ENCODE peak calls at places on chromosomes 4 and X, in eight cellular contexts. One of them, this sample, is unnamed.

GRCh38 chrX:40300286-40300890 is 202.6 kb upstream of the BCOR start:
- DNase-seq in C1 segment of cervical spinal cord: no peak
- DNase-seq in H4: no peak
- DNase-seq in left kidney: peak
- DNase-seq in NCI-H1092: no peak
- DNase-seq in Caco-2: peak
- DNase-seq in mesenchymal stem cell: no peak
- DNase-seq in activated gamma-delta T cell: no peak
- DNase-seq in this sample: no peak

GRCh38 chrX:101764538-101764937 is 104.9 kb upstream of the ARMCX2 start:
- DNase-seq in C1 segment of cervical spinal cord: no peak
- DNase-seq in H4: peak
- DNase-seq in left kidney: no peak
- DNase-seq in NCI-H1092: no peak
- DNase-seq in Caco-2: no peak
- DNase-seq in mesenchymal stem cell: peak
- DNase-seq in activated gamma-delta T cell: no peak
- DNase-seq in this sample: no peak

GRCh38 chr4:174244441-174244840 is 39.0 kb downstream of the FBXO8 start:
- DNase-seq in C1 segment of cervical spinal cord: no peak
- DNase-seq in H4: no peak
- DNase-seq in left kidney: no peak
- DNase-seq in NCI-H1092: no peak
- DNase-seq in Caco-2: no peak
- DNase-seq in mesenchymal stem cell: no peak
- DNase-seq in activated gamma-delta T cell: no peak
- DNase-seq in this sample: no peak

GRCh38 chr4:125750827-125751466 is 436.2 kb downstream of the FAT4 start:
- DNase-seq in C1 segment of cervical spinal cord: no peak
- DNase-seq in H4: peak
- DNase-seq in left kidney: peak
- DNase-seq in NCI-H1092: no peak
- DNase-seq in Caco-2: no peak
- DNase-seq in mesenchymal stem cell: peak
- DNase-seq in activated gamma-delta T cell: no peak
- DNase-seq in this sample: no peak

GRCh38 chr4:121736735-121737351 is 28.1 kb downstream of the SMIM43 start:
- DNase-seq in C1 segment of cervical spinal cord: no peak
- DNase-seq in H4: peak
- DNase-seq in left kidney: peak
- DNase-seq in NCI-H1092: peak
- DNase-seq in Caco-2: peak
- DNase-seq in mesenchymal stem cell: peak
- DNase-seq in activated gamma-delta T cell: no peak
- DNase-seq in this sample: peak

GRCh38 chr4:78624048-78624447 is 72.5 kb downstream of the ANXA3 start:
- DNase-seq in C1 segment of cervical spinal cord: no peak
- DNase-seq in H4: no peak
- DNase-seq in left kidney: no peak
- DNase-seq in NCI-H1092: no peak
- DNase-seq in Caco-2: no peak
- DNase-seq in mesenchymal stem cell: no peak
- DNase-seq in activated gamma-delta T cell: no peak
- DNase-seq in this sample: no peak

GRCh38 chr4:4761128-4761991 is 98.1 kb upstream of the MSX1 start:
- DNase-seq in C1 segment of cervical spinal cord: no peak
- DNase-seq in H4: no peak
- DNase-seq in left kidney: peak
- DNase-seq in NCI-H1092: no peak
- DNase-seq in Caco-2: no peak
- DNase-seq in mesenchymal stem cell: peak
- DNase-seq in activated gamma-delta T cell: no peak
- DNase-seq in this sample: no peak

GRCh38 chrX:37000140-37000539 is 8.0 kb upstream of the FAM47C start:
- DNase-seq in C1 segment of cervical spinal cord: no peak
- DNase-seq in H4: no peak
- DNase-seq in left kidney: no peak
- DNase-seq in NCI-H1092: no peak
- DNase-seq in Caco-2: no peak
- DNase-seq in mesenchymal stem cell: no peak
- DNase-seq in activated gamma-delta T cell: no peak
- DNase-seq in this sample: no peak

GRCh38 chr4:2792711-2793577 is at the start of gene SH3BP2:
- DNase-seq in C1 segment of cervical spinal cord: no peak
- DNase-seq in H4: peak
- DNase-seq in left kidney: peak
- DNase-seq in NCI-H1092: no peak
- DNase-seq in Caco-2: peak
- DNase-seq in mesenchymal stem cell: peak
- DNase-seq in activated gamma-delta T cell: peak
- DNase-seq in this sample: peak

GRCh38 chrX:13487731-13488505 is 81.5 kb upstream of the EGFL6 start:
- DNase-seq in C1 segment of cervical spinal cord: no peak
- DNase-seq in H4: peak
- DNase-seq in left kidney: peak
- DNase-seq in NCI-H1092: peak
- DNase-seq in Caco-2: peak
- DNase-seq in mesenchymal stem cell: peak
- DNase-seq in activated gamma-delta T cell: no peak
- DNase-seq in this sample: peak

GRCh38 chrX:141642979-141643378 is 53.5 kb downstream of the SPANXA2 start:
- DNase-seq in C1 segment of cervical spinal cord: no peak
- DNase-seq in H4: peak
- DNase-seq in left kidney: peak
- DNase-seq in NCI-H1092: no peak
- DNase-seq in Caco-2: no peak
- DNase-seq in mesenchymal stem cell: no peak
- DNase-seq in activated gamma-delta T cell: no peak
- DNase-seq in this sample: no peak

GRCh38 chrX:153635788-153636668 is 11.0 kb upstream of the DUSP9 start:
- DNase-seq in C1 segment of cervical spinal cord: no peak
- DNase-seq in H4: peak
- DNase-seq in left kidney: peak
- DNase-seq in NCI-H1092: no peak
- DNase-seq in Caco-2: no peak
- DNase-seq in mesenchymal stem cell: peak
- DNase-seq in activated gamma-delta T cell: no peak
- DNase-seq in this sample: no peak

GRCh38 chr4:140944539-140944938 is 188.4 kb upstream of the TBC1D9 start:
- DNase-seq in C1 segment of cervical spinal cord: no peak
- DNase-seq in H4: no peak
- DNase-seq in left kidney: no peak
- DNase-seq in NCI-H1092: no peak
- DNase-seq in Caco-2: no peak
- DNase-seq in mesenchymal stem cell: no peak
- DNase-seq in activated gamma-delta T cell: no peak
- DNase-seq in this sample: no peak

GRCh38 chr4:683982-684571 is 4.9 kb downstream of the SLC49A3 start:
- DNase-seq in C1 segment of cervical spinal cord: no peak
- DNase-seq in H4: peak
- DNase-seq in left kidney: peak
- DNase-seq in NCI-H1092: peak
- DNase-seq in Caco-2: no peak
- DNase-seq in mesenchymal stem cell: peak
- DNase-seq in activated gamma-delta T cell: no peak
- DNase-seq in this sample: peak

GRCh38 chr4:149973181-149973580 is 105.1 kb upstream of the DCLK2 start:
- DNase-seq in C1 segment of cervical spinal cord: no peak
- DNase-seq in H4: no peak
- DNase-seq in left kidney: no peak
- DNase-seq in NCI-H1092: no peak
- DNase-seq in Caco-2: no peak
- DNase-seq in mesenchymal stem cell: no peak
- DNase-seq in activated gamma-delta T cell: no peak
- DNase-seq in this sample: no peak

GRCh38 chr4:121138014-121138413 is 26.1 kb downstream of the TNIP3 start:
- DNase-seq in C1 segment of cervical spinal cord: no peak
- DNase-seq in H4: no peak
- DNase-seq in left kidney: no peak
- DNase-seq in NCI-H1092: no peak
- DNase-seq in Caco-2: no peak
- DNase-seq in mesenchymal stem cell: no peak
- DNase-seq in activated gamma-delta T cell: no peak
- DNase-seq in this sample: no peak